ENCODE peak calls at places on chromosomes 5 and 9, in seven cellular contexts. B is HTR-8/SVneo, N is A549, L is fibroblast of mammary gland, H is RWPE1, K is NCI-H1930, W is HT1080. U is an unnamed sample.

GRCh38 chr9:134624119-134624826 is 17.3 kb upstream of the COL5A1 start:
- DNase-seq in K (no peak), L (peak; percentile 48), W (no peak), H (no peak), N (no peak), B (no peak), U (no peak)

GRCh38 chr5:173581408-173582197 is 34.8 kb downstream of the BOD1 start:
- DNase-seq in L (peak; percentile 28), W (peak; percentile 32), K (peak; percentile 20), H (peak; percentile 64), B (peak; percentile 49), N (peak; percentile 26), U (peak; percentile 35)

GRCh38 chr5:170603578-170604565 is 100.1 kb downstream of the KCNIP1 start:
- DNase-seq in N (peak; percentile 58), K (peak; percentile 10), B (peak; percentile 79), W (peak; percentile 23), H (peak; percentile 87), L (peak; percentile 49), U (peak; percentile 54)

GRCh38 chr5:160539431-160539830 is 117.8 kb downstream of the PTTG1 start:
- DNase-seq in H (no peak), N (no peak), L (no peak), K (no peak), W (peak; percentile 92), B (no peak), U (no peak)

GRCh38 chr5:17340816-17341215 is 123.4 kb downstream of the BASP1 start:
- DNase-seq in L (peak; percentile 28), K (no peak), N (peak; percentile 71), H (no peak), B (no peak), W (no peak), U (no peak)

GRCh38 chr5:125349432-125349831 is 603.0 kb upstream of the ZNF608 start:
- DNase-seq in N (no peak), L (peak; percentile 51), K (no peak), W (no peak), B (no peak), H (no peak), U (no peak)

GRCh38 chr5:6768590-6769230 is 55.5 kb downstream of the TENT4A start:
- DNase-seq in K (no peak), L (no peak), H (no peak), N (no peak), B (no peak), W (no peak), U (no peak)

GRCh38 chr5:128406863-128407262 is 131.2 kb downstream of the FBN2 start:
- DNase-seq in B (no peak), K (no peak), N (no peak), H (no peak), L (no peak), W (no peak), U (no peak)

GRCh38 chr5:95448836-95449235 is 57.7 kb downstream of the FAM81B start:
- DNase-seq in N (no peak), W (no peak), B (no peak), H (no peak), L (no peak), K (no peak), U (no peak)

U was measured in SW 1271.